ENCODE peak calls at places on chromosomes 3 and 15, in ten cellular contexts. U, Y, I, X, V, J, G, S, A and Q are unnamed samples.

GRCh38 chr3:129461461-129462146 is 21.6 kb downstream of the IFT122 start:
- DNase-seq in U (peak; percentile 79), Y (no peak), I (peak; percentile 58), X (no peak), V (no peak), J (no peak), G (no peak), S (no peak), A (no peak), Q (no peak)

GRCh38 chr3:36560685-36561084 is 180.4 kb downstream of the STAC start:
- DNase-seq in U (no peak), Y (no peak), I (no peak), X (no peak), V (no peak), J (no peak), G (no peak), S (no peak), A (no peak), Q (no peak)

GRCh38 chr3:46365737-46366524 is 4.8 kb upstream of the CCR5 start:
- DNase-seq in U (no peak), Y (no peak), I (no peak), X (no peak), V (no peak), J (no peak), G (no peak), S (no peak), A (no peak), Q (no peak)

GRCh38 chr15:53230473-53230872 is 440.3 kb upstream of the ONECUT1 start:
- DNase-seq in U (no peak), Y (no peak), I (no peak), X (no peak), V (no peak), J (no peak), G (no peak), S (no peak), A (no peak), Q (no peak)

GRCh38 chr3:159765025-159765859 is 223.4 kb upstream of the IL12A start:
- DNase-seq in U (peak; percentile 93), Y (peak; percentile 99), I (peak; percentile 98), X (no peak), V (peak; percentile 76), J (peak; percentile 90), G (peak; percentile 93), S (peak; percentile 63), A (peak; percentile 78), Q (peak; percentile 99)

GRCh38 chr3:169052465-169053302 is 610.8 kb downstream of the MECOM start:
- DNase-seq in U (no peak), Y (no peak), I (peak; percentile 17), X (no peak), V (no peak), J (no peak), G (no peak), S (no peak), A (no peak), Q (peak; percentile 16)

GRCh38 chr3:61663728-61664492 is 102.5 kb downstream of the PTPRG start:
- DNase-seq in U (peak; percentile 92), Y (peak; percentile 98), I (peak; percentile 99), X (no peak), V (no peak), J (peak; percentile 98), G (no peak), S (no peak), A (peak; percentile 93), Q (peak; percentile 94)

GRCh38 chr15:74543583-74543982 is 2.6 kb downstream of the ARID3B start:
- DNase-seq in U (no peak), Y (no peak), I (no peak), X (peak; percentile 51), V (no peak), J (no peak), G (no peak), S (no peak), A (no peak), Q (no peak)

GRCh38 chr3:173398111-173398479 is 551 bp downstream of the NLGN1 start:
- DNase-seq in U (peak; percentile 58), Y (no peak), I (peak; percentile 61), X (no peak), V (no peak), J (no peak), G (no peak), S (no peak), A (no peak), Q (no peak)

DNA sequence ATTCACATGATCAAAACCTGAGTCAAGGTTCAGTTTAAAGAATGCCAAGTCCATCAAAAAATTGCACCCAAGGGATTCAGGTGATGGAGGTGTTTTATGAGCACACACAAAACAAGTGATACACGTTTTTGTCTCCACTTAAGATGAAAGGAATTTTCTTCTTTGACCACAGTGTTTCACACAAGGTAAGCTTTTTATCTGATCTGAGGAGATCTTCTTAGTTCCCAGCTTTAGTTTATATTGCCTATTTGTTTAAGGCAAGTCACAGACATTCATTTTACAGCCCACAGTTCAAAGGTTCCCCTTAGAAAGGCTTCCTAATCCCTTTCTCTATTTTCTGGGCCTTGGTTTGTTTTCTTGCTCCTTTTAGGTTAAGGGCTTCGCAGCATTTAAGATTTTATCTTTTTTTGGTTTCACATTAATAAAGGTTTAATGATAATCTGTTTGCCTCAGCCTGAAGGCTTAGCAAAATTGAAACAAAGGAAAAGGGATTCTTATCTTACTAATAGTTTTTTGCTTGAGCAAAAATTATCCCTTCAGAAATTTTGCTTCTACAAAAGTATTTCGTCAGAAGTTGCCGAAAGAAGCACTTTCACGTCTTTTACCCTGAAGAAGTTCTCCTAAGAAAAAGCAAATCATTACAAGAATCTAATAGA is 420.5 kb upstream of the NAALADL2 start:
- DNase-seq in U (peak; percentile 17), Y (peak; percentile 7), I (peak; percentile 51), X (no peak), V (no peak), J (no peak), G (no peak), S (no peak), A (no peak), Q (no peak)
- H3K4me3 ChIP-seq in U (no peak overlapping the region), Y (no peak overlapping the region), I (peak overlapping the region; percentile 67), X (no peak overlapping the region), V (no peak overlapping the region), J (peak overlapping the region; percentile 72), G (peak overlapping the region; percentile 87), S (peak overlapping the region; percentile 68), A (no peak overlapping the region), Q (peak overlapping the region; percentile 81)

GRCh38 chr3:97278506-97278905 is 464.1 kb downstream of the EPHA6 start:
- DNase-seq in U (no peak), Y (no peak), I (no peak), X (no peak), V (no peak), J (no peak), G (no peak), S (no peak), A (no peak), Q (no peak)
- TF ChIP-seq CTCF in U (no peak), Y (no peak), I (no peak), X (no peak), V (no peak), J (no peak), G (no peak), S (no peak), A (no peak), Q (no peak)

GRCh38 chr3:187969581-187969950 is 184.4 kb upstream of the LPP start:
- DNase-seq in U (no peak), Y (no peak), I (no peak), X (no peak), V (no peak), J (no peak), G (no peak), S (no peak), A (no peak), Q (no peak)
- H3K4me3 ChIP-seq in U (no peak overlapping the region), Y (no peak overlapping the region), I (no peak overlapping the region), X (no peak overlapping the region), V (no peak overlapping the region), J (no peak overlapping the region), G (no peak overlapping the region), S (no peak overlapping the region), A (no peak overlapping the region), Q (no peak overlapping the region)

GRCh38 chr3:20739814-20740213 is 553.8 kb upstream of the SGO1 start:
- DNase-seq in U (peak; percentile 10), Y (no peak), I (peak; percentile 19), X (no peak), V (no peak), J (no peak), G (no peak), S (no peak), A (no peak), Q (peak; percentile 14)
- TF ChIP-seq CTCF in U (no peak), Y (no peak), I (no peak), X (no peak), V (peak; percentile 30), J (no peak), G (no peak), S (no peak), A (no peak), Q (no peak)

DNA sequence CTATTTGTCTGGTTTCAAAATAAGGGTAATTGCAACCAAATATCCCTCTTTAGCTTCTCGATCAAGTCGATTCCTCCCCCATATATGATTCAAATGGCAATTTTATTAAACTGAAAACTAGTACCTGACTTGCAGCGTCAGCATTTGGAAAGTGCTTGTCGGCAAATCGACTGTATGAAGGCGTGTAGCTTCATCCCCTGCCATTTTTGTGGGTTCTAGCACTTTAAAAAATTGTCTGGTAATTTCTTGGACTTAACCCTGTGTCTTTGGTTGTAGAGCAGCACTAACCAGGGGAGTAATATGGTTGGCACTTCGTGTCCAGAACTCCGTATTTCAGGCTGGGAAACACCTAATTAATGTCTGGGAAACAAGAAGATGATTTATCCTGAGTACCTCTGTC is 573 bp downstream of the MME start:
- DNase-seq in U (peak; percentile 34), Y (no peak), I (peak; percentile 51), X (no peak), V (no peak), J (no peak), G (no peak), S (no peak), A (no peak), Q (peak; percentile 34)
- H3K4me3 ChIP-seq in U (peak overlapping the region; percentile 71), Y (peak overlapping the region; percentile 62), I (peak overlapping the region; percentile 93), X (no peak overlapping the region), V (peak overlapping the region; percentile 60), J (peak overlapping the region; percentile 70), G (peak overlapping the region; percentile 73), S (peak overlapping the region; percentile 79), A (no peak overlapping the region), Q (peak overlapping the region; percentile 82)